ENCODE peak calls at places on chromosomes 5 and 9, in four cellular contexts. F, M, R and E are unnamed samples.

GRCh38 chr5:40385544-40385943 is 294.2 kb upstream of the PTGER4 start:
- DNase-seq in F (no peak), M (peak), R (no peak), E (no peak)

GRCh38 chr9:132082188-132082587 is 2.5 kb upstream of the MED27 start:
- DNase-seq in F (no peak), M (no peak), R (no peak), E (no peak)

GRCh38 chr9:98924971-98925820 is 18.5 kb upstream of the COL15A1 start:
- DNase-seq in F (no peak), M (no peak), R (no peak), E (no peak)

GRCh38 chr5:68172314-68172713 is 43.2 kb upstream of the PIK3R1 start:
- DNase-seq in F (no peak), M (no peak), R (no peak), E (no peak)

GRCh38 chr5:149632311-149633251 is 51.3 kb downstream of the ARHGEF37 start:
- DNase-seq in F (peak), M (no peak), R (no peak), E (no peak)

GRCh38 chr5:151602806-151603205 is 11.7 kb upstream of the FAT2 start:
- DNase-seq in F (no peak), M (no peak), R (no peak), E (no peak)

GRCh38 chr5:143896981-143897380 is 85.0 kb downstream of the HMHB1 start:
- DNase-seq in F (no peak), M (no peak), R (no peak), E (no peak)

GRCh38 chr5:154480847-154481246 is 2.8 kb upstream of the HAND1 start:
- DNase-seq in F (no peak), M (no peak), R (no peak), E (no peak)

GRCh38 chr9:21569721-21570120 is 87.6 kb upstream of the IFNE start:
- DNase-seq in F (no peak), M (no peak), R (no peak), E (no peak)

GRCh38 chr9:8338742-8339425 is 539.3 kb upstream of the DMAC1 start:
- DNase-seq in F (no peak), M (no peak), R (no peak), E (no peak)

GRCh38 chr5:154287136-154287535 is 96.6 kb downstream of the GALNT10 start:
- DNase-seq in F (no peak), M (no peak), R (no peak), E (no peak)

GRCh38 chr5:181261320-181262085 is 560 bp upstream of the TRIM52 start:
- DNase-seq in F (no peak), M (no peak), R (no peak), E (peak)

GRCh38 chr5:43313854-43314457 is 744 bp upstream of the HMGCS1 start:
- DNase-seq in F (no peak), M (no peak), R (peak), E (no peak)

GRCh38 chr9:137272241-137273094 is 5.1 kb upstream of the TOR4A start:
- DNase-seq in F (peak), M (no peak), R (no peak), E (no peak)

GRCh38 chr5:32852535-32852934 is 141.4 kb downstream of the NPR3 start:
- DNase-seq in F (no peak), M (peak), R (no peak), E (no peak)

GRCh38 chr9:38689678-38690077 is 30.3 kb downstream of the FAM240B start:
- DNase-seq in F (peak), M (no peak), R (peak), E (no peak)

GRCh38 chr9:75438716-75439115 is 350.4 kb downstream of the OSTF1 start:
- DNase-seq in F (no peak), M (no peak), R (no peak), E (no peak)

GRCh38 chr5:170832241-170832640 is 29.6 kb upstream of the RANBP17 start:
- DNase-seq in F (no peak), M (no peak), R (no peak), E (no peak)

GRCh38 chr9:107749787-107750444 is 260.3 kb upstream of the KLF4 start:
- DNase-seq in F (peak), M (peak), R (peak), E (no peak)

GRCh38 chr5:135323701-135324132 is 75.3 kb downstream of the MACROH2A1 start:
- DNase-seq in F (no peak), M (no peak), R (no peak), E (no peak)

GRCh38 chr9:136944094-136944518 is 432 bp downstream of the FBXW5 start:
- DNase-seq in F (peak), M (no peak), R (no peak), E (no peak)

GRCh38 chr9:6703898-6704639 is 53.7 kb upstream of the KDM4C start:
- DNase-seq in F (peak), M (no peak), R (peak), E (peak)

GRCh38 chr9:110180386-110180712 is 27.6 kb downstream of the C9orf152 start:
- DNase-seq in F (no peak), M (no peak), R (no peak), E (no peak)

GRCh38 chr5:123879071-123879470 is 367.1 kb downstream of the CSNK1G3 start:
- DNase-seq in F (no peak), M (no peak), R (no peak), E (no peak)

GRCh38 chr5:180599981-180600553 is 8.8 kb upstream of the SCGB3A1 start:
- DNase-seq in F (no peak), M (no peak), R (no peak), E (no peak)

GRCh38 chr5:72093231-72093630 is 14.0 kb upstream of the MAP1B start:
- DNase-seq in F (no peak), M (no peak), R (no peak), E (no peak)

GRCh38 chr5:79728396-79728795 is 38.8 kb downstream of the CMYA5 start:
- DNase-seq in F (no peak), M (no peak), R (no peak), E (no peak)

GRCh38 chr9:103942652-103943051 is 151.5 kb upstream of the SMC2 start:
- DNase-seq in F (peak), M (no peak), R (peak), E (no peak)

GRCh38 chr5:83487155-83487554 is 15.6 kb downstream of the VCAN start:
- DNase-seq in F (no peak), M (no peak), R (no peak), E (no peak)

GRCh38 chr5:140176028-140176382 is 1.0 kb downstream of the CYSTM1 start:
- DNase-seq in F (no peak), M (no peak), R (no peak), E (no peak)

GRCh38 chr9:5438301-5439162 is 807 bp upstream of the PLGRKT start:
- DNase-seq in F (no peak), M (no peak), R (no peak), E (peak)

GRCh38 chr9:113734826-113735225 is 141.3 kb upstream of the ZNF618 start:
- DNase-seq in F (no peak), M (no peak), R (no peak), E (no peak)

GRCh38 chr9:9973062-9973461 is 639.7 kb downstream of the PTPRD start:
- DNase-seq in F (no peak), M (no peak), R (no peak), E (no peak)

GRCh38 chr9:16369427-16369826 is 501.0 kb downstream of the BNC2 start:
- DNase-seq in F (no peak), M (no peak), R (no peak), E (no peak)

GRCh38 chr9:35816708-35817107 is 1.9 kb upstream of the HINT2 start:
- DNase-seq in F (no peak), M (no peak), R (no peak), E (no peak)

GRCh38 chr9:16828335-16829281 is 41.9 kb downstream of the BNC2 start:
- DNase-seq in F (no peak), M (no peak), R (no peak), E (no peak)

GRCh38 chr5:149838881-149839739 is 105.5 kb downstream of the PDE6A start:
- DNase-seq in F (no peak), M (no peak), R (no peak), E (no peak)

GRCh38 chr9:93827545-93828330 is 127.4 kb downstream of the BARX1 start:
- DNase-seq in F (peak), M (no peak), R (no peak), E (no peak)